ENCODE peak calls at places on chromosomes 1 and 21, in seven cellular contexts. Q, C, E, Y, Z, G and J are unnamed samples.

GRCh38 chr21:37146320-37147225 is 73.5 kb downstream of the TTC3 start:
- DNase-seq in Q (no peak), E (no peak), G (no peak), C (no peak), Y (no peak), Z (no peak), J (no peak)

GRCh38 chr21:35024475-35024874 is 24.6 kb downstream of the RUNX1 start:
- DNase-seq in C (no peak), E (no peak), Q (no peak), Z (no peak), G (no peak), Y (no peak), J (no peak)

GRCh38 chr1:155640367-155640766 is 30.3 kb downstream of the MSTO1 start:
- DNase-seq in Z (no peak), E (no peak), C (no peak), Y (no peak), G (no peak), Q (no peak), J (no peak)

GRCh38 chr1:167022384-167022783 is 33.3 kb downstream of the MAEL start:
- DNase-seq in C (no peak), G (no peak), Q (no peak), Y (no peak), Z (no peak), E (no peak), J (no peak)

GRCh38 chr1:218679391-218679790 is 334.3 kb downstream of the TGFB2 start:
- DNase-seq in G (no peak), Q (no peak), E (no peak), C (no peak), Z (no peak), Y (no peak), J (no peak)

GRCh38 chr1:99850458-99850974 is 355 bp downstream of the AGL start:
- DNase-seq in Z (peak; percentile 10), Q (no peak), C (no peak), E (no peak), G (no peak), Y (no peak), J (no peak)

GRCh38 chr21:32412998-32413504 is 545 bp downstream of the EVA1C start:
- DNase-seq in E (no peak), G (peak; percentile 45), C (no peak), Q (peak; percentile 77), Z (no peak), Y (no peak), J (no peak)

GRCh38 chr1:152899027-152899426 is 9.3 kb upstream of the IVL start:
- DNase-seq in Y (no peak), G (no peak), Q (no peak), E (no peak), C (no peak), Z (no peak), J (no peak)

GRCh38 chr1:206579747-206580437 is 32.4 kb downstream of the EIF2D start:
- DNase-seq in E (peak; percentile 79), Z (no peak), C (no peak), Q (peak; percentile 69), G (peak; percentile 72), Y (peak; percentile 91), J (peak; percentile 96)